ENCODE peak calls at places on chromosomes 3 and 15, in nine cellular contexts. One of them, this sample, is unnamed.
A peak's percentile ranks its signal among the peaks of the same experiment; 100 is the strongest.

GRCh38 chr15:29133791-29134190 is 135.8 kb downstream of the NSMCE3 start:
- DNase-seq in H1: no peak
- DNase-seq in Peyer's patch: no peak
- DNase-seq in endothelial cell of umbilical vein: no peak
- DNase-seq in A549: no peak
- DNase-seq in sigmoid colon: peak; percentile 49
- DNase-seq in esophagus muscularis mucosa: no peak
- DNase-seq in IMR-90: no peak
- DNase-seq in transverse colon: no peak
- DNase-seq in this sample: no peak

GRCh38 chr15:92989469-92989868 is 89.3 kb downstream of the CHD2 start:
- DNase-seq in transverse colon: no peak
- DNase-seq in Peyer's patch: no peak
- DNase-seq in sigmoid colon: no peak
- DNase-seq in A549: no peak
- DNase-seq in H1: no peak
- DNase-seq in IMR-90: no peak
- DNase-seq in endothelial cell of umbilical vein: no peak
- DNase-seq in esophagus muscularis mucosa: no peak
- DNase-seq in this sample: no peak

GRCh38 chr15:49852756-49853155 is 231.9 kb downstream of the DTWD1 start:
- DNase-seq in endothelial cell of umbilical vein: no peak
- DNase-seq in Peyer's patch: no peak
- DNase-seq in H1: no peak
- DNase-seq in sigmoid colon: no peak
- DNase-seq in IMR-90: no peak
- DNase-seq in esophagus muscularis mucosa: no peak
- DNase-seq in A549: no peak
- DNase-seq in transverse colon: no peak
- DNase-seq in this sample: no peak

GRCh38 chr15:47326506-47326905 is 390.8 kb upstream of the SEMA6D start:
- DNase-seq in esophagus muscularis mucosa: no peak
- DNase-seq in Peyer's patch: no peak
- DNase-seq in sigmoid colon: no peak
- DNase-seq in H1: no peak
- DNase-seq in A549: no peak
- DNase-seq in IMR-90: no peak
- DNase-seq in transverse colon: no peak
- DNase-seq in endothelial cell of umbilical vein: no peak
- DNase-seq in this sample: no peak

GRCh38 chr3:150236683-150237082 is 171.4 kb upstream of the TSC22D2 start:
- DNase-seq in IMR-90: no peak
- DNase-seq in H1: no peak
- DNase-seq in endothelial cell of umbilical vein: no peak
- DNase-seq in transverse colon: no peak
- DNase-seq in Peyer's patch: no peak
- DNase-seq in esophagus muscularis mucosa: no peak
- DNase-seq in A549: no peak
- DNase-seq in sigmoid colon: no peak
- DNase-seq in this sample: no peak

GRCh38 chr15:89652666-89653065 is 2.6 kb downstream of the KIF7 start:
- DNase-seq in transverse colon: no peak
- DNase-seq in esophagus muscularis mucosa: no peak
- DNase-seq in IMR-90: no peak
- DNase-seq in A549: no peak
- DNase-seq in sigmoid colon: peak; percentile 47
- DNase-seq in endothelial cell of umbilical vein: no peak
- DNase-seq in H1: no peak
- DNase-seq in Peyer's patch: no peak
- DNase-seq in this sample: no peak

GRCh38 chr3:144746631-144747030 is 775.0 kb downstream of the DIPK2A start:
- DNase-seq in transverse colon: no peak
- DNase-seq in endothelial cell of umbilical vein: no peak
- DNase-seq in A549: no peak
- DNase-seq in IMR-90: no peak
- DNase-seq in esophagus muscularis mucosa: no peak
- DNase-seq in Peyer's patch: no peak
- DNase-seq in H1: no peak
- DNase-seq in sigmoid colon: no peak
- DNase-seq in this sample: no peak

GRCh38 chr3:194401815-194402461 is 2.9 kb upstream of the GP5 start:
- DNase-seq in sigmoid colon: no peak
- DNase-seq in Peyer's patch: no peak
- DNase-seq in IMR-90: no peak
- DNase-seq in A549: no peak
- DNase-seq in H1: no peak
- DNase-seq in endothelial cell of umbilical vein: no peak
- DNase-seq in transverse colon: no peak
- DNase-seq in esophagus muscularis mucosa: no peak
- DNase-seq in this sample: no peak

GRCh38 chr3:38353151-38353550 is 6.6 kb downstream of the XYLB start:
- DNase-seq in IMR-90: peak; percentile 24
- DNase-seq in esophagus muscularis mucosa: no peak
- DNase-seq in Peyer's patch: no peak
- DNase-seq in transverse colon: no peak
- DNase-seq in H1: no peak
- DNase-seq in endothelial cell of umbilical vein: no peak
- DNase-seq in A549: no peak
- DNase-seq in sigmoid colon: no peak
- DNase-seq in this sample: no peak

GRCh38 chr15:80866936-80867335 is 87.8 kb downstream of the CEMIP start:
- DNase-seq in endothelial cell of umbilical vein: no peak
- DNase-seq in IMR-90: no peak
- DNase-seq in A549: no peak
- DNase-seq in Peyer's patch: no peak
- DNase-seq in esophagus muscularis mucosa: no peak
- DNase-seq in sigmoid colon: no peak
- DNase-seq in H1: peak; percentile 36
- DNase-seq in transverse colon: no peak
- DNase-seq in this sample: no peak

GRCh38 chr3:137588871-137589270 is 175.2 kb upstream of the SOX14 start:
- DNase-seq in Peyer's patch: no peak
- DNase-seq in transverse colon: no peak
- DNase-seq in endothelial cell of umbilical vein: no peak
- DNase-seq in IMR-90: no peak
- DNase-seq in sigmoid colon: no peak
- DNase-seq in H1: no peak
- DNase-seq in A549: no peak
- DNase-seq in esophagus muscularis mucosa: no peak
- DNase-seq in this sample: no peak

GRCh38 chr3:111668321-111668720 is 73.2 kb upstream of the ZBED2 start:
- DNase-seq in esophagus muscularis mucosa: no peak
- DNase-seq in Peyer's patch: no peak
- DNase-seq in endothelial cell of umbilical vein: no peak
- DNase-seq in sigmoid colon: no peak
- DNase-seq in transverse colon: no peak
- DNase-seq in IMR-90: no peak
- DNase-seq in H1: no peak
- DNase-seq in A549: no peak
- DNase-seq in this sample: no peak

GRCh38 chr3:185764168-185764988 is 60.5 kb downstream of the IGF2BP2 start:
- DNase-seq in IMR-90: peak; percentile 54
- DNase-seq in H1: no peak
- DNase-seq in A549: no peak
- DNase-seq in endothelial cell of umbilical vein: peak; percentile 65
- DNase-seq in sigmoid colon: no peak
- DNase-seq in esophagus muscularis mucosa: no peak
- DNase-seq in transverse colon: no peak
- DNase-seq in Peyer's patch: no peak
- DNase-seq in this sample: no peak

GRCh38 chr3:10551821-10552630 is 46.6 kb upstream of the ATP2B2 start:
- DNase-seq in A549: no peak
- DNase-seq in Peyer's patch: no peak
- DNase-seq in endothelial cell of umbilical vein: no peak
- DNase-seq in esophagus muscularis mucosa: peak; percentile 91
- DNase-seq in H1: no peak
- DNase-seq in transverse colon: peak; percentile 12
- DNase-seq in IMR-90: peak; percentile 19
- DNase-seq in sigmoid colon: peak; percentile 63
- DNase-seq in this sample: peak; percentile 12

GRCh38 chr3:10164546-10165393 is at the start of gene IRAK2:
- DNase-seq in A549: peak; percentile 67
- DNase-seq in esophagus muscularis mucosa: no peak
- DNase-seq in H1: no peak
- DNase-seq in Peyer's patch: peak; percentile 76
- DNase-seq in sigmoid colon: peak; percentile 90
- DNase-seq in transverse colon: peak; percentile 80
- DNase-seq in endothelial cell of umbilical vein: peak; percentile 66
- DNase-seq in IMR-90: peak; percentile 50
- DNase-seq in this sample: peak; percentile 61

GRCh38 chr3:171528102-171528501 is 67.9 kb upstream of the TNIK start:
- DNase-seq in H1: no peak
- DNase-seq in sigmoid colon: no peak
- DNase-seq in IMR-90: peak; percentile 35
- DNase-seq in Peyer's patch: no peak
- DNase-seq in transverse colon: no peak
- DNase-seq in A549: no peak
- DNase-seq in esophagus muscularis mucosa: no peak
- DNase-seq in endothelial cell of umbilical vein: no peak
- DNase-seq in this sample: no peak

GRCh38 chr3:49883992-49884391 is 14.3 kb upstream of the CAMKV start:
- DNase-seq in sigmoid colon: no peak
- DNase-seq in H1: no peak
- DNase-seq in transverse colon: no peak
- DNase-seq in A549: no peak
- DNase-seq in IMR-90: no peak
- DNase-seq in esophagus muscularis mucosa: no peak
- DNase-seq in Peyer's patch: no peak
- DNase-seq in endothelial cell of umbilical vein: no peak
- DNase-seq in this sample: no peak

DNA sequence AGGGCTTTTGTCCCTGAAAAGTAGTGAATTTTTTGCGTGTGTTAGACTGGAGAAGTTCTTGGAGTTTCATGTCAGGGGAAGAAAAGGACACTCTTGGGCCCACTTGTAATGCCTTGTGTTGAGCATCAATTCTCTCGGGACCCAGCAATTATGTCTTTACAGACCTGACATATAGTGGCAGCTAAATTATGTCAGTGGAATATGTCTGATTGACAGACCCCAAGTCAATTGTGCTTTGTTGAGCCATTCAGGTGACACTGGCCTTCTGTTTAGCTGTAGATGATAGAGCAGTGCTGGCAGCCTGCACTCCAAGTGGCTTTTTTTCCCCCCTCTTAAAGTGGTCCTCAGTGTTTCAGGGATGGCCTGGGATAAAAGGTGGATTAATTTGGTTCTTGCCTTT is 112.1 kb upstream of the AGBL1 start:
- DNase-seq in transverse colon: no peak
- DNase-seq in endothelial cell of umbilical vein: no peak
- DNase-seq in IMR-90: no peak
- DNase-seq in H1: no peak
- DNase-seq in Peyer's patch: no peak
- DNase-seq in esophagus muscularis mucosa: no peak
- DNase-seq in sigmoid colon: no peak
- DNase-seq in A549: no peak
- DNase-seq in this sample: no peak
- H3K4me1 ChIP-seq in transverse colon: no peaks in the 10 kb centered on the region
- H3K4me1 ChIP-seq in endothelial cell of umbilical vein: no peaks in the 10 kb centered on the region
- H3K4me1 ChIP-seq in IMR-90: no peaks in the 10 kb centered on the region
- H3K4me1 ChIP-seq in H1: no peaks in the 10 kb centered on the region
- H3K4me1 ChIP-seq in Peyer's patch: no peaks in the 10 kb centered on the region
- H3K4me1 ChIP-seq in esophagus muscularis mucosa: no peaks in the 10 kb centered on the region
- H3K4me1 ChIP-seq in sigmoid colon: no peaks in the 10 kb centered on the region
- H3K4me1 ChIP-seq in A549: no peaks in the 10 kb centered on the region
- H3K4me1 ChIP-seq in this sample: no peaks in the 10 kb centered on the region

GRCh38 chr3:129224984-129225393 is 24.4 kb upstream of the COPG1 start:
- DNase-seq in IMR-90: peak; percentile 69
- DNase-seq in A549: peak; percentile 86
- DNase-seq in esophagus muscularis mucosa: no peak
- DNase-seq in sigmoid colon: peak; percentile 91
- DNase-seq in transverse colon: peak; percentile 83
- DNase-seq in endothelial cell of umbilical vein: peak; percentile 71
- DNase-seq in H1: no peak
- DNase-seq in Peyer's patch: no peak
- DNase-seq in this sample: peak; percentile 19
- TF ChIP-seq POLR2A in IMR-90: no peak
- TF ChIP-seq POLR2A in A549: peak; percentile 43
- TF ChIP-seq POLR2A in esophagus muscularis mucosa: no peak
- TF ChIP-seq POLR2A in sigmoid colon: no peak
- TF ChIP-seq POLR2A in transverse colon: peak; percentile 51
- TF ChIP-seq POLR2A in endothelial cell of umbilical vein: no peak
- TF ChIP-seq POLR2A in H1: no peak
- TF ChIP-seq POLR2A in Peyer's patch: peak; percentile 68
- TF ChIP-seq POLR2A in this sample: no peak

DNA sequence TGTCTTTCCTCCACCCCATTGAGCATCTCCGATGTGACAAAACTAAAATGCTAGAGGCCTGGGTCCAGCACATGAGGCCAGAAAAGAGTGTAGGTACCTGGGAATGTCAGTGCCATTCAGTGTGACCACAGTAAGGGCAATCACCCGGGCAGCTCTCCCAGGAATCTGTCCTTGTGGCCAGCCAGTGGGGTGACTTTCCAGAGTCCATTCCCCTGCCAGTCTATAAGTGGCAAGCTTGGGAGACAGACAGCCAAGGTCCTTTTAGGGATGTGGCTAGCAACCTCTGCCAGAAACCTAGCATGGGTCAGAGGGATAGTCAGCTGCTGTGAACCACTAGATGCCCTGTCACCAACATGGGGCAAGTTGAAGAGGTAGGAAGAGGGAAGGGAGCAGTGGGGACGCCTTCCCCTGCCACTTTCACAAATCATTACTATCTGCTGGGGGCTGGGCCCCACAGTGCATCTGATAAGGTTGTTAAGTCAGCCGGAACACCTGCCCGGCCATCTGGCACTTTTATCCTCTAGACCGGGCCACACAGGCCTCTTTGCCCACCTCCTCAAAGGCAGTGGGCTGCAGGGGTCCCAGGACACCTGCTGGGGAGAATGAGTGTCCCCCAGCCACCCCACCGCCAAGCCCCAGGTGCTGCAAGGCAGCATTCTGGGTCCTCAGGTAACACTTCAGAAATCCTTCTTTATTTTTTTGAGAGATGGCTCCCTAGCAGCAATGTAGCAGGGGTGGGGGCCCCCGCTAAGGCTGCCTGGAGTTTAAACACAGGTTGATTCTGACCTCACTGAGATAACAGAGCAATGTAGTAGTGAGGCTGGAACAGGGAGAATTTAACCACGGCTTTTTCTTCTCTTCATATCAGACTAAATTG is 24.9 kb upstream of the DET1 start:
- DNase-seq in sigmoid colon: no peak
- DNase-seq in H1: no peak
- DNase-seq in transverse colon: no peak
- DNase-seq in Peyer's patch: no peak
- DNase-seq in A549: no peak
- DNase-seq in endothelial cell of umbilical vein: no peak
- DNase-seq in IMR-90: no peak
- DNase-seq in esophagus muscularis mucosa: no peak
- DNase-seq in this sample: no peak
- TF ChIP-seq CTCF in sigmoid colon: no peak
- TF ChIP-seq CTCF in H1: no peak
- TF ChIP-seq CTCF in transverse colon: no peak
- TF ChIP-seq CTCF in Peyer's patch: no peak
- TF ChIP-seq CTCF in A549: no peak
- TF ChIP-seq CTCF in endothelial cell of umbilical vein: no peak
- TF ChIP-seq CTCF in IMR-90: no peak
- TF ChIP-seq CTCF in esophagus muscularis mucosa: no peak
- TF ChIP-seq CTCF in this sample: no peak

DNA sequence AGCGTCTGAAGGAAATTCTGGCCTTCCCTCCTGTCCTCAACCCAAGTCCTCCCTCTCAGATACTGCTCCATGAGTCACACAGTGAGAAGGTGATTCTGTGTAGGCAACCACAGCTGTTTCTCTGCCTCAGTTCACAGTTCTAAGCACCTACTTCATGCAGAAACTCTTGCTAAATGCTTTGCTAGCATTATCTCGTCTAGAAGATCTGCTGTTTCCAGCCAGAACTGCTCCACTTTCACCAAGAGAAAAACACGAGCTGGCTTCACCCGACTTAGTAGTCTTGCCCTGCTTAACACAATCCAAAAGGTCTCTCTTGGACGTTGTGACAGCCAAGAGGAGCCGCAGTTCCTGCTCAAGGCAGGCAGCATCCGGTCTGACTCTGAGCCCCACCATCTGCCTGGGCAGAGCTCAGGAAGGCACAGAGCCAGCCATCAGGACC is 272.2 kb downstream of the UACA start:
- DNase-seq in IMR-90: peak; percentile 71
- DNase-seq in endothelial cell of umbilical vein: no peak
- DNase-seq in A549: no peak
- DNase-seq in sigmoid colon: no peak
- DNase-seq in H1: no peak
- DNase-seq in esophagus muscularis mucosa: no peak
- DNase-seq in Peyer's patch: no peak
- DNase-seq in transverse colon: no peak
- DNase-seq in this sample: no peak
- H3K4me1 ChIP-seq in IMR-90: peaks cover 43% of the 10 kb centered on the region
- H3K4me1 ChIP-seq in endothelial cell of umbilical vein: peaks cover 8% of the 10 kb centered on the region
- H3K4me1 ChIP-seq in A549: peaks cover 62% of the 10 kb centered on the region
- H3K4me1 ChIP-seq in sigmoid colon: no peaks in the 10 kb centered on the region
- H3K4me1 ChIP-seq in H1: no peaks in the 10 kb centered on the region
- H3K4me1 ChIP-seq in esophagus muscularis mucosa: peaks cover 22% of the 10 kb centered on the region
- H3K4me1 ChIP-seq in Peyer's patch: peaks cover 4% of the 10 kb centered on the region
- H3K4me1 ChIP-seq in transverse colon: peaks cover 25% of the 10 kb centered on the region
- H3K4me1 ChIP-seq in this sample: peaks cover 31% of the 10 kb centered on the region